ENCODE peak calls at places on chromosome 21, in nine cellular contexts. E, Z, L, G, B, T, F, A and V are unnamed samples.

GRCh38 chr21:28993293-28993629 is 584 bp upstream of the LTN1 start:
- DNase-seq in F (no peak), Z (no peak), G (no peak), B (no peak), E (no peak), A (no peak), L (no peak), T (no peak), V (no peak)

GRCh38 chr21:36209626-36210171 is 53.1 kb downstream of the DOP1B start:
- DNase-seq in B (peak; percentile 52), E (peak; percentile 56), L (peak; percentile 19), G (no peak), Z (no peak), F (peak; percentile 54), T (no peak), A (no peak), V (no peak)

GRCh38 chr21:42202321-42202720 is 16.6 kb upstream of the ABCG1 start:
- DNase-seq in B (no peak), T (no peak), L (no peak), E (no peak), G (no peak), F (no peak), Z (no peak), A (no peak), V (no peak)

GRCh38 chr21:26840912-26841311 is 4.3 kb downstream of the ADAMTS1 start:
- DNase-seq in G (peak; percentile 57), F (no peak), T (peak; percentile 76), B (no peak), Z (no peak), E (no peak), A (peak; percentile 84), L (peak; percentile 71), V (peak; percentile 92)

GRCh38 chr21:29585462-29585861 is 286.7 kb downstream of the BACH1 start:
- DNase-seq in T (no peak), L (no peak), E (no peak), A (no peak), B (no peak), F (no peak), Z (no peak), G (no peak), V (no peak)

GRCh38 chr21:42013338-42013737 is 3.2 kb upstream of the ZBTB21 start:
- DNase-seq in L (no peak), Z (no peak), T (no peak), F (no peak), G (no peak), E (no peak), A (no peak), B (no peak), V (no peak)

GRCh38 chr21:39867198-39867650 is at the start of gene PCP4:
- DNase-seq in T (peak; percentile 26), A (peak; percentile 83), Z (peak; percentile 13), L (peak; percentile 10), B (peak; percentile 59), E (no peak), F (peak; percentile 23), G (no peak), V (no peak)

GRCh38 chr21:29289317-29289716 is 9.4 kb upstream of the BACH1 start:
- DNase-seq in L (no peak), Z (no peak), E (no peak), A (no peak), T (no peak), B (no peak), F (no peak), G (no peak), V (no peak)

GRCh38 chr21:31157756-31158155 is 119.5 kb upstream of the KRTAP19-8 start:
- DNase-seq in Z (no peak), F (no peak), E (no peak), A (no peak), T (no peak), B (no peak), G (no peak), L (no peak), V (no peak)

GRCh38 chr21:25689226-25689625 is 45.5 kb downstream of the ATP5PF start:
- DNase-seq in F (no peak), T (no peak), E (no peak), Z (no peak), B (no peak), L (no peak), A (no peak), G (no peak), V (no peak)

GRCh38 chr21:35329940-35330670 is 281.0 kb upstream of the RUNX1 start:
- DNase-seq in E (no peak), L (peak; percentile 32), A (no peak), Z (no peak), T (no peak), B (no peak), G (no peak), F (no peak), V (no peak)

GRCh38 chr21:9750341-9751086 is 770.9 kb upstream of the TPTE start:
- DNase-seq in G (no peak), A (peak; percentile 65), E (no peak), B (no peak), T (no peak), Z (no peak), L (no peak), F (no peak), V (no peak)

GRCh38 chr21:33801424-33802405 is 113.9 kb downstream of the ATP5PO start:
- DNase-seq in B (no peak), A (no peak), G (no peak), L (no peak), F (no peak), Z (peak; percentile 14), T (no peak), E (peak; percentile 23), V (no peak)

GRCh38 chr21:19326581-19327319 is 923.2 kb upstream of the TMPRSS15 start:
- DNase-seq in B (no peak), A (no peak), Z (no peak), G (no peak), F (no peak), E (no peak), T (no peak), L (no peak), V (no peak)

GRCh38 chr21:29870814-29871213 is 69.0 kb downstream of the GRIK1 start:
- DNase-seq in F (no peak), A (no peak), G (no peak), Z (no peak), L (no peak), E (no peak), T (no peak), B (no peak), V (no peak)

GRCh38 chr21:35346697-35347096 is 297.6 kb upstream of the RUNX1 start:
- DNase-seq in L (no peak), F (no peak), T (no peak), G (no peak), B (no peak), E (no peak), A (no peak), Z (no peak), V (no peak)

GRCh38 chr21:29578306-29578705 is 279.6 kb downstream of the BACH1 start:
- DNase-seq in E (no peak), A (no peak), B (no peak), T (no peak), G (no peak), Z (no peak), L (no peak), F (no peak), V (no peak)

DNA sequence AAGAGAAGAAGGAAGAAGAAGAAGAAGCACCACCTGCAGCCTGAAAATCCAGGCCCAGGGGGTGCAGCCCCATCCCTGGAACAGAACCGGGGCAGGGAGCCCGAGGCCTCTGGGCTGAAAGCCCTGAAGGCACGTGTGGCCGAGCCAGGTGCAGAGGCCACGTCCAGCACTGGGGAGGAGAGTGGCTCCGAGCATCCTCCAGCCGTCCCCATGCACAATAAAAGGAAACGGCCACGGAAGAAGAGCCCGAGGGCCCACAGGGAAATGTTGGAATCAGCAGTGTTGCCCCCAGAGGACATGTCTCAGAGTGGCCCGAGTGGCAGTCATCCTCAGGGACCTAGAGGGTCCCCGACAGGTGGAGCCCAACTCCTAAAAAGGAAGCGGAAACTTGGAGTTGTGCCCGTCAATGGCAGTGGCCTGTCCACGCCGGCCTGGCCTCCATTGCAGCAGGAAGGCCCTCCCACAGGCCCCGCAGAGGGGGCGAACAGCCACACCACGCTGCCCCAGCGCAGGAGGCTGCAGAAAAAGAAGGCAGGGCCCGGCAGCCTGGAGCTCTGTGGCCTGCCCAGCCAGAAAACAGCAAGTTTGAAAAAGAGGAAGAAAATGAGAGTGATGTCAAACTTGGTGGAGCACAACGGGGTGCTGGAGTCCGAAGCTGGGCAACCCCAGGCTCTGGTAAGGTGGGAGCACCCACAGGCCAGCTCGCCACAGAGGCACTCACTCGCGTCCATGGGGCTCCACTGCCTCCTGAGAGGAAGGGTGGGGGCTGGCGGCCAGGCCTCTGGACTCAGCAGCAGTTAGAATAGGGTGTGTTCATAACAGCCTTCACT is 28.4 kb downstream of the RRP1B start:
- DNase-seq in F (no peak), E (no peak), L (peak; percentile 22), G (no peak), A (no peak), T (no peak), Z (no peak), B (no peak), V (no peak)
- H3K27ac ChIP-seq in F (no peak overlapping the region), E (no peak overlapping the region), L (no peak overlapping the region), G (no peak overlapping the region), A (no peak overlapping the region), T (no peak overlapping the region), Z (no peak overlapping the region), B (no peak overlapping the region), V (no peak overlapping the region)

DNA sequence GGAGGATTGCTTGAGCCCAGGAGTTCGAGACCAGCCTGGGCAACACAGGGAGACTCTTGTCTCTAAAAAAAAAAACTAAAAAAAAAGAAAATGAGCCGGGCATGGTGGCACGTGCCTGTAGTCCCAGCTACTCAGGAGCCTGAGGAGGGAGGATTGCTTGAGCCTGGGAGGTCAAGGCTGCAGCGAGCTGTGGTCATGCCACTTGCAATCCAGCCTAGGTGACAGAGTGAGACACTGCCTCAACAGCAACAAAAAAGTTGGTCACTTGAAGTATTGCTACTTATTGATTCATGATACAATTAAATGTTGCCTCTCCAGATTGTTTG is 57.9 kb upstream of the CXADR start:
- DNase-seq in T (no peak), G (no peak), E (no peak), Z (no peak), L (no peak), B (no peak), A (no peak), F (no peak), V (no peak)
- H3K4me3 ChIP-seq in T (no peak overlapping the region), G (no peak overlapping the region), E (no peak overlapping the region), Z (peak overlapping the region; percentile 32), L (no peak overlapping the region), B (no peak overlapping the region), A (no peak overlapping the region), F (no peak overlapping the region), V (no peak overlapping the region)

GRCh38 chr21:44959376-44960091 is 19.7 kb downstream of the SLX9 start:
- DNase-seq in B (peak; percentile 37), L (no peak), E (no peak), T (no peak), F (no peak), G (no peak), Z (no peak), A (peak; percentile 65), V (peak; percentile 78)
- H3K27ac ChIP-seq in B (peak overlapping the region; percentile 84), L (peak overlapping the region; percentile 75), E (no peak overlapping the region), T (peak overlapping the region; percentile 28), F (no peak overlapping the region), G (peak overlapping the region; percentile 93), Z (no peak overlapping the region), A (peak overlapping the region; percentile 79), V (peak overlapping the region; percentile 85)

DNA sequence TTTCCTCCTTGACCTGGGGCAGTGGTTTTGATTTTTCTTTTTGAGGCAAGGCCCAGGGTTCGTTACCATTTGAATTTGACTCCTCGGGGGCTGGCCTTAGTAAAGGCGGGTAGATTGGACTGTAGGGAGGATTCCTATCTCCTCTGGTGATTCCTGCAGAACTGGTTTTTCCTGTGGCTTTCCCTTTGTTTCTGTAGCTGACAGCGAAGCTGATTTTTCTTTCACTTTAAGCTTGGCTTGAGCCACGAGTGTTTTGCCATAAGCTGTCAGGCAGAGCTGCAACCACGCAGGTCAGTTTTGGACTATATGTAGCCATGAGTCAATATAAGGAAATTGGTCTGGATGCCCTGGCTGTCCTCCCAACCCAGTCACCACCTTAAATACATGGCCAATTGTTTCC is 28.7 kb upstream of the KCNJ15 start:
- DNase-seq in B (no peak), Z (no peak), G (no peak), E (no peak), T (no peak), F (no peak), L (no peak), A (no peak), V (no peak)
- H3K4me3 ChIP-seq in B (no peak overlapping the region), Z (no peak overlapping the region), G (no peak overlapping the region), E (no peak overlapping the region), T (no peak overlapping the region), F (no peak overlapping the region), L (no peak overlapping the region), A (no peak overlapping the region), V (no peak overlapping the region)